ENCODE peak calls at places on chromosomes 3 and 15, in nine cellular contexts. Q is T1000; M is T-helper 2 cell; R is WTC11; H is BE2C; P is activated CD8-positive, alpha-beta memory T cell treated with anti-CD3 and anti-CD28 coated beads, Interleukin-2, amount 50 U/mL, for 48 hours; O is M059J; X is IMR-90; T is progenitor cell of endocrine pancreas. W is an unnamed sample.

GRCh38 chr3:77039606-77040553 is at the start of gene ROBO2:
- DNase-seq in H (peak), O (no peak), R (peak), M (no peak), Q (peak), T (peak), P (no peak), X (peak), W (peak)

GRCh38 chr3:134972836-134973455 is 177.9 kb downstream of the EPHB1 start:
- DNase-seq in X (no peak), R (no peak), H (no peak), P (no peak), O (no peak), T (no peak), Q (no peak), M (no peak), W (no peak)

GRCh38 chr15:74633781-74634180 is 18.1 kb downstream of the CLK3 start:
- DNase-seq in H (no peak), T (no peak), R (no peak), X (no peak), M (no peak), Q (no peak), O (no peak), P (no peak), W (no peak)

GRCh38 chr15:96416218-96416933 is 85.9 kb downstream of the NR2F2 start:
- DNase-seq in Q (no peak), P (no peak), M (no peak), H (no peak), R (peak), O (no peak), X (no peak), T (no peak), W (no peak)

GRCh38 chr15:43285609-43286037 is 18.9 kb upstream of the TGM5 start:
- DNase-seq in X (peak), M (no peak), Q (peak), H (peak), O (peak), T (no peak), R (peak), P (peak), W (peak)

GRCh38 chr15:70582143-70582945 is 181.0 kb downstream of the UACA start:
- DNase-seq in R (no peak), O (peak), H (no peak), X (peak), M (no peak), T (no peak), P (peak), Q (no peak), W (peak)

GRCh38 chr15:39504812-39505211 is 76.1 kb upstream of the THBS1 start:
- DNase-seq in X (peak), H (no peak), O (peak), Q (no peak), T (no peak), R (no peak), M (no peak), P (no peak), W (no peak)

GRCh38 chr15:78047631-78048409 is 29.7 kb downstream of the TBC1D2B start:
- DNase-seq in R (no peak), H (no peak), M (no peak), X (peak), T (no peak), Q (no peak), O (peak), P (no peak), W (no peak)

GRCh38 chr15:64478863-64479262 is 18.5 kb downstream of the ZNF609 start:
- DNase-seq in Q (no peak), O (no peak), M (no peak), H (no peak), P (no peak), T (no peak), X (peak), R (no peak), W (no peak)

GRCh38 chr3:170469151-170470062 is 50.7 kb downstream of the CLDN11 start:
- DNase-seq in H (peak), R (no peak), O (peak), X (peak), P (no peak), Q (peak), T (no peak), M (no peak), W (no peak)

GRCh38 chr15:81012588-81012987 is 11.9 kb downstream of the TLNRD1 start:
- DNase-seq in M (no peak), Q (no peak), X (no peak), H (no peak), P (no peak), R (no peak), O (no peak), T (no peak), W (no peak)

GRCh38 chr15:48459571-48460461 is 128.6 kb downstream of the DUT start:
- DNase-seq in Q (peak), O (peak), R (no peak), M (no peak), H (no peak), X (peak), T (no peak), P (no peak), W (peak)

GRCh38 chr15:84886211-84886983 is 1.9 kb downstream of the SLC28A1 start:
- DNase-seq in O (no peak), H (no peak), X (no peak), T (no peak), R (no peak), P (no peak), M (no peak), Q (no peak), W (no peak)

GRCh38 chr3:5128861-5129260 is 6.8 kb downstream of the ARL8B start:
- DNase-seq in T (no peak), Q (no peak), M (no peak), X (no peak), R (no peak), O (no peak), P (no peak), H (no peak), W (no peak)

GRCh38 chr15:59372352-59373211 is at the start of gene MYO1E:
- DNase-seq in T (peak), M (no peak), H (peak), P (peak), X (peak), Q (peak), R (peak), O (peak), W (peak)

GRCh38 chr15:85639752-85640381 is 154.9 kb downstream of the KLHL25 start:
- DNase-seq in P (no peak), R (no peak), Q (no peak), M (no peak), O (peak), T (no peak), H (no peak), X (peak), W (peak)

GRCh38 chr15:48389701-48390143 is 58.5 kb downstream of the DUT start:
- DNase-seq in T (no peak), P (no peak), H (no peak), M (no peak), R (no peak), X (peak), Q (no peak), O (peak), W (peak)

W was measured in osteoblast.